ENCODE peak calls at places on chromosome 19, in seven cellular contexts. U, E, B, Q, K, H and Y are unnamed samples.

GRCh38 chr19:45876411-45877197 is 9.3 kb downstream of the IRF2BP1 start:
- DNase-seq in U (no peak), E (no peak), B (no peak), Q (no peak), K (peak; percentile 63), H (peak; percentile 82), Y (peak; percentile 72)

GRCh38 chr19:38805180-38805579 is 7.6 kb downstream of the LGALS4 start:
- DNase-seq in U (no peak), E (peak; percentile 2), B (no peak), Q (no peak), K (no peak), H (peak; percentile 18), Y (no peak)

GRCh38 chr19:8654591-8655339 is 24.3 kb downstream of the NFILZ start:
- DNase-seq in U (peak; percentile 56), E (peak; percentile 45), B (no peak), Q (peak; percentile 61), K (peak; percentile 66), H (peak; percentile 70), Y (no peak)

GRCh38 chr19:49255674-49256073 is 69.3 kb downstream of the SLC6A16 start:
- DNase-seq in U (no peak), E (no peak), B (no peak), Q (no peak), K (no peak), H (no peak), Y (no peak)

GRCh38 chr19:52138614-52139290 is 986 bp downstream of the ZNF616 start:
- DNase-seq in U (peak; percentile 28), E (no peak), B (no peak), Q (no peak), K (no peak), H (peak; percentile 54), Y (no peak)

GRCh38 chr19:51729781-51730180 is 6.0 kb upstream of the HAS1 start:
- DNase-seq in U (no peak), E (peak; percentile 68), B (no peak), Q (no peak), K (no peak), H (no peak), Y (no peak)

GRCh38 chr19:29260477-29261317 is 47.7 kb upstream of the UQCRFS1 start:
- DNase-seq in U (peak; percentile 63), E (peak; percentile 26), B (no peak), Q (no peak), K (no peak), H (no peak), Y (no peak)

GRCh38 chr19:56949651-56950050 is 109.1 kb upstream of the PEG3 start:
- DNase-seq in U (no peak), E (no peak), B (no peak), Q (no peak), K (no peak), H (no peak), Y (no peak)

GRCh38 chr19:12789098-12789903 is 2.0 kb upstream of the JUNB start:
- DNase-seq in U (no peak), E (peak; percentile 46), B (no peak), Q (no peak), K (peak; percentile 73), H (no peak), Y (no peak)

GRCh38 chr19:33441828-33442227 is 68.3 kb downstream of the CEBPG start:
- DNase-seq in U (no peak), E (no peak), B (no peak), Q (no peak), K (no peak), H (peak; percentile 61), Y (no peak)

GRCh38 chr19:38734426-38735256 is 9.6 kb downstream of the CAPN12 start:
- DNase-seq in U (no peak), E (no peak), B (no peak), Q (no peak), K (peak; percentile 60), H (peak; percentile 58), Y (peak; percentile 42)

GRCh38 chr19:57947088-57947418 is 453 bp downstream of the ZNF256 start:
- DNase-seq in U (no peak), E (no peak), B (no peak), Q (no peak), K (no peak), H (no peak), Y (no peak)

GRCh38 chr19:11460207-11460606 is 20.6 kb downstream of the ELAVL3 start:
- DNase-seq in U (no peak), E (no peak), B (no peak), Q (no peak), K (no peak), H (no peak), Y (no peak)

GRCh38 chr19:14248578-14249011 is 42.6 kb upstream of the ADGRL1 start:
- DNase-seq in U (peak; percentile 91), E (peak; percentile 9), B (no peak), Q (no peak), K (peak; percentile 58), H (no peak), Y (peak; percentile 35)

GRCh38 chr19:58034476-58034790 is 608 bp downstream of the ZSCAN1 start:
- DNase-seq in U (no peak), E (no peak), B (no peak), Q (no peak), K (no peak), H (no peak), Y (no peak)

GRCh38 chr19:14425696-14426138 is 6.6 kb upstream of the DDX39A start:
- DNase-seq in U (no peak), E (peak; percentile 65), B (no peak), Q (no peak), K (no peak), H (no peak), Y (no peak)

GRCh38 chr19:53865918-53866696 is 1.6 kb upstream of the MYADM start:
- DNase-seq in U (no peak), E (peak; percentile 68), B (no peak), Q (peak; percentile 71), K (peak; percentile 88), H (peak; percentile 70), Y (no peak)

GRCh38 chr19:47417107-47417745 is 2.1 kb downstream of the MEIS3 start:
- DNase-seq in U (no peak), E (no peak), B (no peak), Q (no peak), K (no peak), H (no peak), Y (no peak)
- H3K4me3 ChIP-seq in U (peak overlapping the region; percentile 69), E (peak overlapping the region; percentile 70), B (no peak overlapping the region), Q (no peak overlapping the region), K (no peak overlapping the region), H (no peak overlapping the region), Y (no peak overlapping the region)

DNA sequence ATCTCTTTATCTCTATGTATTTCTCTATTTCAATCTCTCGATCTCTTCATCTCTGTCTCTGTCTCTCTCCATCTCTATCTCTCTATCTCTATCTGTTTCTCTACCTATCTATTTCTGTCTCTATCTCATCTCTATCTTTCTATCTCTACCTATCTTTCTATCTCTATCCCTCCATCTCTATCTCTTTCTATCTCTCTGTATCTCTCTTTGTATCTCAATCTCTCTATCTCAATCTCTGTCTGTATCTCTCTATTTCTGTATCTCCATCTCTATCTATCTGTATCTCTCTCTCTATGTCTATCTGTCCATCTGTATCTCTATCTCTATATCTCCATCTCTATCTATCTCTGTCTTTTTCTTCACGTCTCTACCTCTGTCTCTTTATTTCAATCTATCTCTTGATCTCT is 25.2 kb downstream of the TNFSF9 start:
- DNase-seq in U (no peak), E (no peak), B (no peak), Q (no peak), K (no peak), H (no peak), Y (no peak)
- H3K4me3 ChIP-seq in U (no peak overlapping the region), E (no peak overlapping the region), B (no peak overlapping the region), Q (no peak overlapping the region), K (no peak overlapping the region), H (no peak overlapping the region), Y (no peak overlapping the region)

GRCh38 chr19:15439078-15439799 is 10.5 kb downstream of the WIZ start:
- DNase-seq in U (no peak), E (no peak), B (no peak), Q (no peak), K (no peak), H (no peak), Y (no peak)

GRCh38 chr19:15441317-15441716 is 8.4 kb downstream of the WIZ start:
- DNase-seq in U (no peak), E (no peak), B (no peak), Q (no peak), K (no peak), H (no peak), Y (no peak)

GRCh38 chr19:15438124-15438496 is 11.6 kb downstream of the WIZ start:
- DNase-seq in U (no peak), E (no peak), B (no peak), Q (no peak), K (no peak), H (no peak), Y (no peak)

GRCh38 chr19:15438577-15438976 is 11.2 kb downstream of the WIZ start:
- DNase-seq in U (no peak), E (no peak), B (no peak), Q (no peak), K (no peak), H (no peak), Y (no peak)

GRCh38 chr19:15439821-15440641 is 9.7 kb downstream of the WIZ start:
- DNase-seq in U (no peak), E (no peak), B (no peak), Q (no peak), K (peak; percentile 46), H (no peak), Y (no peak)
- H3K4me3 ChIP-seq in U (no peak overlapping the region), E (no peak overlapping the region), B (no peak overlapping the region), Q (no peak overlapping the region), K (no peak overlapping the region), H (no peak overlapping the region), Y (no peak overlapping the region)

GRCh38 chr19:40611096-40611495 is 9.9 kb downstream of the LTBP4 start:
- DNase-seq in U (no peak), E (no peak), B (no peak), Q (no peak), K (no peak), H (no peak), Y (no peak)
- H3K4me3 ChIP-seq in U (no peak overlapping the region), E (no peak overlapping the region), B (no peak overlapping the region), Q (no peak overlapping the region), K (no peak overlapping the region), H (no peak overlapping the region), Y (peak overlapping the region; percentile 60)

GRCh38 chr19:18650468-18651001 is 13.7 kb downstream of the KLHL26 start:
- DNase-seq in U (no peak), E (peak; percentile 89), B (no peak), Q (no peak), K (peak; percentile 90), H (no peak), Y (no peak)

GRCh38 chr19:18649371-18650047 is 12.7 kb downstream of the KLHL26 start:
- DNase-seq in U (no peak), E (peak; percentile 47), B (no peak), Q (no peak), K (peak; percentile 85), H (no peak), Y (no peak)

GRCh38 chr19:18651300-18651699 is 14.5 kb downstream of the KLHL26 start:
- DNase-seq in U (no peak), E (no peak), B (no peak), Q (no peak), K (no peak), H (no peak), Y (no peak)

GRCh38 chr19:18648971-18649310 is 12.1 kb downstream of the KLHL26 start:
- DNase-seq in U (no peak), E (no peak), B (no peak), Q (no peak), K (no peak), H (no peak), Y (no peak)

DNA sequence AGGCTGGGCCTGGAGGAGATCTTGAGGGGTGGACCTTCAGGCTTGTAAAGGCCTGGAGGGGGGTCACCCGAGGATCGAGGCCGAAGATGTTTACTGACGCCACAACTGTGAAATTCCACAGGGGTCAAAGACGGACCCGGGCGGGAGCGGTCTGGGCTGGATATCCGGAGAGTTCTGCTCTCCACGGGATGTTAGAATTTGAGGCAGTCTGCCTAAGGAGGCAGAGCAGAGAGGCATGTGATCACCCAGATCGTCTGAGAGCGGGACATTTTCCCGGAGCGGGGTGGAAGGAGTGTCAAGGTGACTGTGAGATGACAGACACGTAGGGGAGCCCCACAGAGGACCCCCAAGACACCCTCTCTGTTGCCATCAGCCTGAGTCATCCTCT is 13.2 kb downstream of the KLHL26 start:
- DNase-seq in U (no peak), E (peak; percentile 71), B (no peak), Q (no peak), K (peak; percentile 67), H (no peak), Y (no peak)
- H3K4me3 ChIP-seq in U (no peak overlapping the region), E (no peak overlapping the region), B (no peak overlapping the region), Q (no peak overlapping the region), K (no peak overlapping the region), H (no peak overlapping the region), Y (peak overlapping the region; percentile 57)